ENCODE peak calls at places on chromosomes 1 and 21, in nine cellular contexts. One of them, this sample, is unnamed.

GRCh38 chr1:166950156-166950555 is 25.2 kb downstream of the ILDR2 start:
- DNase-seq in right lobe of liver: no peak
- DNase-seq in GM20000: no peak
- DNase-seq in cardiac muscle cell: no peak
- DNase-seq in hepatocyte: no peak
- DNase-seq in mammary epithelial cell: no peak
- DNase-seq in GM13977: no peak
- DNase-seq in HFFc6: no peak
- DNase-seq in foreskin fibroblast: no peak
- DNase-seq in this sample: no peak

GRCh38 chr1:210598135-210598652 is 269.5 kb downstream of the HHAT start:
- DNase-seq in hepatocyte: peak
- DNase-seq in HFFc6: peak
- DNase-seq in cardiac muscle cell: peak
- DNase-seq in GM13977: no peak
- DNase-seq in foreskin fibroblast: peak
- DNase-seq in mammary epithelial cell: peak
- DNase-seq in right lobe of liver: no peak
- DNase-seq in GM20000: no peak
- DNase-seq in this sample: peak

GRCh38 chr1:160548960-160549664 is 26.1 kb upstream of the SLAMF6 start:
- DNase-seq in GM13977: no peak
- DNase-seq in HFFc6: no peak
- DNase-seq in hepatocyte: no peak
- DNase-seq in GM20000: no peak
- DNase-seq in right lobe of liver: no peak
- DNase-seq in foreskin fibroblast: no peak
- DNase-seq in cardiac muscle cell: no peak
- DNase-seq in mammary epithelial cell: no peak
- DNase-seq in this sample: no peak

GRCh38 chr1:17875882-17876280 is 120.7 kb downstream of the ACTL8 start:
- DNase-seq in foreskin fibroblast: peak
- DNase-seq in GM13977: no peak
- DNase-seq in mammary epithelial cell: peak
- DNase-seq in hepatocyte: no peak
- DNase-seq in GM20000: no peak
- DNase-seq in cardiac muscle cell: peak
- DNase-seq in right lobe of liver: no peak
- DNase-seq in HFFc6: peak
- DNase-seq in this sample: no peak

GRCh38 chr21:42561742-42562141 is 48.1 kb downstream of the SLC37A1 start:
- DNase-seq in GM20000: peak
- DNase-seq in mammary epithelial cell: no peak
- DNase-seq in HFFc6: no peak
- DNase-seq in foreskin fibroblast: no peak
- DNase-seq in right lobe of liver: no peak
- DNase-seq in cardiac muscle cell: no peak
- DNase-seq in hepatocyte: peak
- DNase-seq in GM13977: peak
- DNase-seq in this sample: peak

GRCh38 chr1:11434506-11434905 is 44.4 kb upstream of the DISP3 start:
- DNase-seq in cardiac muscle cell: no peak
- DNase-seq in foreskin fibroblast: no peak
- DNase-seq in hepatocyte: no peak
- DNase-seq in mammary epithelial cell: no peak
- DNase-seq in HFFc6: no peak
- DNase-seq in right lobe of liver: no peak
- DNase-seq in GM13977: no peak
- DNase-seq in GM20000: no peak
- DNase-seq in this sample: no peak

GRCh38 chr1:161427733-161428516 is 60.2 kb upstream of the CFAP126 start:
- DNase-seq in HFFc6: peak
- DNase-seq in right lobe of liver: no peak
- DNase-seq in mammary epithelial cell: peak
- DNase-seq in cardiac muscle cell: peak
- DNase-seq in GM20000: peak
- DNase-seq in GM13977: peak
- DNase-seq in hepatocyte: peak
- DNase-seq in foreskin fibroblast: peak
- DNase-seq in this sample: no peak

GRCh38 chr1:7707527-7707926 is 63.6 kb upstream of the VAMP3 start:
- DNase-seq in foreskin fibroblast: no peak
- DNase-seq in hepatocyte: no peak
- DNase-seq in mammary epithelial cell: peak
- DNase-seq in GM20000: no peak
- DNase-seq in HFFc6: peak
- DNase-seq in cardiac muscle cell: no peak
- DNase-seq in right lobe of liver: no peak
- DNase-seq in GM13977: no peak
- DNase-seq in this sample: no peak

GRCh38 chr1:156641761-156642264 is at the start of gene BCAN:
- DNase-seq in right lobe of liver: no peak
- DNase-seq in GM20000: peak
- DNase-seq in hepatocyte: peak
- DNase-seq in mammary epithelial cell: no peak
- DNase-seq in cardiac muscle cell: peak
- DNase-seq in foreskin fibroblast: peak
- DNase-seq in HFFc6: no peak
- DNase-seq in GM13977: peak
- DNase-seq in this sample: no peak

GRCh38 chr1:99198377-99198776 is 65.9 kb upstream of the PLPPR4 start:
- DNase-seq in cardiac muscle cell: no peak
- DNase-seq in GM20000: no peak
- DNase-seq in right lobe of liver: no peak
- DNase-seq in mammary epithelial cell: no peak
- DNase-seq in GM13977: no peak
- DNase-seq in foreskin fibroblast: no peak
- DNase-seq in HFFc6: no peak
- DNase-seq in hepatocyte: no peak
- DNase-seq in this sample: no peak

GRCh38 chr1:27571439-27572018 is 32.4 kb downstream of the AHDC1 start:
- DNase-seq in HFFc6: no peak
- DNase-seq in cardiac muscle cell: no peak
- DNase-seq in mammary epithelial cell: no peak
- DNase-seq in hepatocyte: no peak
- DNase-seq in foreskin fibroblast: no peak
- DNase-seq in right lobe of liver: no peak
- DNase-seq in GM20000: no peak
- DNase-seq in GM13977: no peak
- DNase-seq in this sample: no peak

GRCh38 chr1:47579809-47580208 is 142.0 kb downstream of the FOXD2 start:
- DNase-seq in right lobe of liver: no peak
- DNase-seq in GM13977: no peak
- DNase-seq in HFFc6: no peak
- DNase-seq in foreskin fibroblast: no peak
- DNase-seq in cardiac muscle cell: no peak
- DNase-seq in hepatocyte: no peak
- DNase-seq in mammary epithelial cell: no peak
- DNase-seq in GM20000: no peak
- DNase-seq in this sample: no peak

GRCh38 chr1:233673947-233674431 is 60.1 kb downstream of the KCNK1 start:
- DNase-seq in HFFc6: peak
- DNase-seq in hepatocyte: peak
- DNase-seq in right lobe of liver: no peak
- DNase-seq in cardiac muscle cell: no peak
- DNase-seq in mammary epithelial cell: no peak
- DNase-seq in foreskin fibroblast: peak
- DNase-seq in GM13977: no peak
- DNase-seq in GM20000: no peak
- DNase-seq in this sample: no peak

GRCh38 chr21:14046401-14046800 is 164.4 kb downstream of the LIPI start:
- DNase-seq in foreskin fibroblast: no peak
- DNase-seq in GM13977: no peak
- DNase-seq in GM20000: no peak
- DNase-seq in cardiac muscle cell: no peak
- DNase-seq in right lobe of liver: no peak
- DNase-seq in HFFc6: no peak
- DNase-seq in mammary epithelial cell: no peak
- DNase-seq in hepatocyte: no peak
- DNase-seq in this sample: no peak

GRCh38 chr1:200706109-200706720 is 32.5 kb upstream of the CAMSAP2 start:
- DNase-seq in hepatocyte: no peak
- DNase-seq in cardiac muscle cell: no peak
- DNase-seq in mammary epithelial cell: no peak
- DNase-seq in HFFc6: no peak
- DNase-seq in GM20000: no peak
- DNase-seq in foreskin fibroblast: no peak
- DNase-seq in GM13977: no peak
- DNase-seq in right lobe of liver: no peak
- DNase-seq in this sample: no peak

GRCh38 chr1:67618285-67619018 is 66.5 kb upstream of the GADD45A start:
- DNase-seq in GM13977: no peak
- DNase-seq in foreskin fibroblast: peak
- DNase-seq in HFFc6: peak
- DNase-seq in GM20000: no peak
- DNase-seq in mammary epithelial cell: peak
- DNase-seq in right lobe of liver: no peak
- DNase-seq in hepatocyte: peak
- DNase-seq in cardiac muscle cell: peak
- DNase-seq in this sample: peak

GRCh38 chr1:202107321-202107761 is 15.4 kb upstream of the GPR37L1 start:
- DNase-seq in GM13977: no peak
- DNase-seq in right lobe of liver: peak
- DNase-seq in hepatocyte: no peak
- DNase-seq in cardiac muscle cell: no peak
- DNase-seq in mammary epithelial cell: peak
- DNase-seq in GM20000: no peak
- DNase-seq in HFFc6: no peak
- DNase-seq in foreskin fibroblast: no peak
- DNase-seq in this sample: peak

GRCh38 chr1:160795951-160796383 is at the start of gene LY9:
- DNase-seq in right lobe of liver: no peak
- DNase-seq in mammary epithelial cell: no peak
- DNase-seq in foreskin fibroblast: no peak
- DNase-seq in GM13977: peak
- DNase-seq in HFFc6: no peak
- DNase-seq in GM20000: peak
- DNase-seq in hepatocyte: no peak
- DNase-seq in cardiac muscle cell: no peak
- DNase-seq in this sample: peak

GRCh38 chr1:243346016-243346415 is 90.2 kb downstream of the SDCCAG8 start:
- DNase-seq in hepatocyte: no peak
- DNase-seq in right lobe of liver: no peak
- DNase-seq in GM13977: no peak
- DNase-seq in cardiac muscle cell: no peak
- DNase-seq in mammary epithelial cell: no peak
- DNase-seq in GM20000: no peak
- DNase-seq in foreskin fibroblast: no peak
- DNase-seq in HFFc6: no peak
- DNase-seq in this sample: no peak

GRCh38 chr1:54949971-54950360 is 30.5 kb upstream of the TMEM61 start:
- DNase-seq in mammary epithelial cell: no peak
- DNase-seq in cardiac muscle cell: peak
- DNase-seq in hepatocyte: no peak
- DNase-seq in right lobe of liver: no peak
- DNase-seq in GM20000: no peak
- DNase-seq in GM13977: no peak
- DNase-seq in foreskin fibroblast: peak
- DNase-seq in HFFc6: peak
- DNase-seq in this sample: no peak

GRCh38 chr1:214317734-214318133 is 36.8 kb downstream of the SMYD2 start:
- DNase-seq in mammary epithelial cell: no peak
- DNase-seq in right lobe of liver: no peak
- DNase-seq in HFFc6: no peak
- DNase-seq in foreskin fibroblast: no peak
- DNase-seq in GM13977: no peak
- DNase-seq in hepatocyte: no peak
- DNase-seq in GM20000: no peak
- DNase-seq in cardiac muscle cell: no peak
- DNase-seq in this sample: no peak
- TF ChIP-seq CTCF in mammary epithelial cell: peak
- TF ChIP-seq CTCF in right lobe of liver: no peak
- TF ChIP-seq CTCF in HFFc6: peak
- TF ChIP-seq CTCF in foreskin fibroblast: no peak
- TF ChIP-seq CTCF in GM13977: no peak
- TF ChIP-seq CTCF in hepatocyte: peak
- TF ChIP-seq CTCF in GM20000: peak
- TF ChIP-seq CTCF in cardiac muscle cell: peak
- TF ChIP-seq CTCF in this sample: no peak

DNA sequence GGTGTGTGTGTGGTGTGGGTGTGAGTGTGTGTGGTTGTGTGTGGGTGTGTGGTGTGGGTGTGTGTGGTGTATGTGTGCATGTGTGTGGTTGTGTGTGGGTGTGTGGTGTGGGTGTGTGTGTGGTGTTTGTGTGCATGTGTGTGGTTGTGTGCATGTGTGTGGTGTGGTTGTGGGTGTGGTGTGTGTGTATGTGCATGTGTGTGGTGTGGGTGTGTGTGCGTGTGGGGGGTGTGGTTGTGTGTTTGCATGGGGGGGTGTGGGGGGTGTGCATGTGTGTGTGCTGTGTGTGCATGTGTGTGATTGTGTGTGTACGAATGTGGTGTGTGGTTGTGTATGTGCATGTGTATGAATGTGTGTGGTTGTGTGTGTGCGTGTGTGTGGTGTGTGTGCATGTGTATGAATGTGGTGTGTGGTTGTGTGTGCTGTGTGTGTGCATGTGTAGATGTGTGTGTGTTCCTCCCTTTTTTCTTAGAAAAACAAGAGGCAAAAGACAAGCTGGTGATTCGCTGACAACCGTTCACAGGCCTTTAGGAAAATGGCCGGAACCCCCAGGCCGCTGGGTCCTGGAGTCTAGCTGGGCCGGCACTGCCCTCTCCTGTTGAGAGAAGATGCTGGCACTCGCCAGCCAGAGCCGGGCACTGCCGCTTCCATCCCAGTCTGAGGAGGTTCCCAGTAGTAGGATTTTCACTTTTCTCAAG is 44.6 kb upstream of the ARHGEF16 start:
- DNase-seq in hepatocyte: peak
- DNase-seq in cardiac muscle cell: peak
- DNase-seq in HFFc6: peak
- DNase-seq in GM20000: no peak
- DNase-seq in GM13977: no peak
- DNase-seq in foreskin fibroblast: peak
- DNase-seq in mammary epithelial cell: peak
- DNase-seq in right lobe of liver: no peak
- DNase-seq in this sample: no peak
- TF ChIP-seq CTCF in hepatocyte: peak
- TF ChIP-seq CTCF in cardiac muscle cell: peak
- TF ChIP-seq CTCF in HFFc6: peak
- TF ChIP-seq CTCF in GM20000: no peak
- TF ChIP-seq CTCF in GM13977: no peak
- TF ChIP-seq CTCF in foreskin fibroblast: peak
- TF ChIP-seq CTCF in mammary epithelial cell: peak
- TF ChIP-seq CTCF in right lobe of liver: peak
- TF ChIP-seq CTCF in this sample: peak

GRCh38 chr1:196717868-196718267 is 56.8 kb upstream of the CFHR3 start:
- DNase-seq in HFFc6: no peak
- DNase-seq in GM20000: no peak
- DNase-seq in right lobe of liver: no peak
- DNase-seq in GM13977: no peak
- DNase-seq in hepatocyte: no peak
- DNase-seq in foreskin fibroblast: no peak
- DNase-seq in mammary epithelial cell: no peak
- DNase-seq in cardiac muscle cell: no peak
- DNase-seq in this sample: no peak

GRCh38 chr1:196723325-196724185 is 51.1 kb upstream of the CFHR3 start:
- DNase-seq in right lobe of liver: no peak
- DNase-seq in GM20000: peak
- DNase-seq in foreskin fibroblast: peak
- DNase-seq in hepatocyte: peak
- DNase-seq in HFFc6: peak
- DNase-seq in mammary epithelial cell: peak
- DNase-seq in GM13977: peak
- DNase-seq in cardiac muscle cell: peak
- DNase-seq in this sample: peak
- TF ChIP-seq CTCF in right lobe of liver: peak
- TF ChIP-seq CTCF in GM20000: peak
- TF ChIP-seq CTCF in foreskin fibroblast: peak
- TF ChIP-seq CTCF in hepatocyte: peak
- TF ChIP-seq CTCF in HFFc6: peak
- TF ChIP-seq CTCF in mammary epithelial cell: peak
- TF ChIP-seq CTCF in GM13977: peak
- TF ChIP-seq CTCF in cardiac muscle cell: peak
- TF ChIP-seq CTCF in this sample: peak

GRCh38 chr1:246246430-246246829 is 260.6 kb downstream of the SMYD3 start:
- DNase-seq in hepatocyte: no peak
- DNase-seq in cardiac muscle cell: peak
- DNase-seq in GM13977: no peak
- DNase-seq in right lobe of liver: no peak
- DNase-seq in foreskin fibroblast: peak
- DNase-seq in HFFc6: no peak
- DNase-seq in mammary epithelial cell: no peak
- DNase-seq in GM20000: no peak
- DNase-seq in this sample: no peak
- TF ChIP-seq CTCF in hepatocyte: no peak
- TF ChIP-seq CTCF in cardiac muscle cell: no peak
- TF ChIP-seq CTCF in GM13977: no peak
- TF ChIP-seq CTCF in right lobe of liver: no peak
- TF ChIP-seq CTCF in foreskin fibroblast: no peak
- TF ChIP-seq CTCF in HFFc6: peak
- TF ChIP-seq CTCF in mammary epithelial cell: no peak
- TF ChIP-seq CTCF in GM20000: no peak
- TF ChIP-seq CTCF in this sample: no peak